ENCODE peak calls at places on chromosomes 12 and 14, in ten cellular contexts. J is left colon; V is uterus; R is glomerular endothelial cell; T is stimulated activated CD4-positive, alpha-beta T cell treated with anti-CD3 and anti-CD28 coated beads, Interleukin-4, amount 100 ng/mL, for 48 hours; N is NCI-H1092; S is SW480; H is T follicular helper cell; O is naive B cell; I is NCI-H2029 treated with DMSO at 0.1 percent for 48 hours. K is an unnamed sample.

GRCh38 chr12:130070017-130070653 is 92.1 kb upstream of the FZD10 start:
- DNase-seq in J (no peak), V (no peak), R (no peak), T (no peak), N (no peak), S (no peak), H (no peak), O (no peak), I (peak), K (no peak)

GRCh38 chr14:75198291-75198933 is 22.0 kb upstream of the TMED10 start:
- DNase-seq in J (peak), V (no peak), R (no peak), T (no peak), N (peak), S (no peak), H (no peak), O (no peak), I (no peak), K (no peak)

GRCh38 chr14:94945615-94946014 is 175.7 kb upstream of the GSC start:
- DNase-seq in J (no peak), V (no peak), R (no peak), T (no peak), N (no peak), S (no peak), H (no peak), O (no peak), I (no peak), K (no peak)

GRCh38 chr12:47813491-47814196 is 6.1 kb downstream of the HDAC7 start:
- DNase-seq in J (no peak), V (no peak), R (no peak), T (no peak), N (no peak), S (no peak), H (no peak), O (peak), I (no peak), K (peak)

GRCh38 chr12:9740109-9740750 is 7.3 kb upstream of the CLECL1 start:
- DNase-seq in J (no peak), V (no peak), R (no peak), T (no peak), N (no peak), S (no peak), H (no peak), O (peak), I (no peak), K (peak)

GRCh38 chr14:59359451-59360124 is 105.6 kb downstream of the GPR135 start:
- DNase-seq in J (no peak), V (no peak), R (no peak), T (no peak), N (no peak), S (no peak), H (no peak), O (no peak), I (peak), K (no peak)

GRCh38 chr12:91219511-91219910 is 36.9 kb upstream of the DCN start:
- DNase-seq in J (no peak), V (no peak), R (no peak), T (no peak), N (no peak), S (no peak), H (no peak), O (no peak), I (no peak), K (no peak)

GRCh38 chr12:100197486-100197885 is 3.1 kb upstream of the ACTR6 start:
- DNase-seq in J (no peak), V (no peak), R (no peak), T (no peak), N (no peak), S (no peak), H (no peak), O (no peak), I (no peak), K (no peak)

GRCh38 chr12:32365473-32366064 is 33.8 kb upstream of the FGD4 start:
- DNase-seq in J (peak), V (peak), R (peak), T (no peak), N (peak), S (peak), H (peak), O (peak), I (peak), K (peak)

GRCh38 chr12:92408072-92408900 is 262.6 kb upstream of the BTG1 start:
- DNase-seq in J (peak), V (no peak), R (no peak), T (no peak), N (peak), S (peak), H (no peak), O (peak), I (peak), K (no peak)

GRCh38 chr12:47652491-47653234 is 53.2 kb downstream of the RPAP3 start:
- DNase-seq in J (no peak), V (no peak), R (no peak), T (no peak), N (no peak), S (no peak), H (no peak), O (no peak), I (peak), K (no peak)

GRCh38 chr14:22472935-22473854 is 115.8 kb downstream of the DAD1 start:
- DNase-seq in J (peak), V (peak), R (no peak), T (no peak), N (peak), S (peak), H (no peak), O (peak), I (no peak), K (peak)

GRCh38 chr14:31084385-31084784 is 58.2 kb upstream of the STRN3 start:
- DNase-seq in J (no peak), V (no peak), R (no peak), T (no peak), N (no peak), S (no peak), H (no peak), O (peak), I (no peak), K (no peak)

GRCh38 chr12:121709478-121709890 is 3.1 kb upstream of the TMEM120B start:
- DNase-seq in J (no peak), V (no peak), R (no peak), T (no peak), N (no peak), S (peak), H (no peak), O (no peak), I (no peak), K (no peak)

GRCh38 chr12:118058881-118059644 is 1.9 kb downstream of the WSB2 start:
- DNase-seq in J (no peak), V (no peak), R (no peak), T (no peak), N (no peak), S (no peak), H (no peak), O (no peak), I (no peak), K (no peak)

GRCh38 chr12:4270670-4271432 is 2.7 kb upstream of the CCND2 start:
- DNase-seq in J (peak), V (peak), R (no peak), T (no peak), N (no peak), S (peak), H (no peak), O (peak), I (no peak), K (peak)

GRCh38 chr12:2605301-2605700 is 189.5 kb upstream of the FKBP4 start:
- DNase-seq in J (no peak), V (no peak), R (no peak), T (no peak), N (no peak), S (no peak), H (no peak), O (no peak), I (no peak), K (no peak)

GRCh38 chr12:132449565-132450390 is 40.2 kb upstream of the FBRSL1 start:
- DNase-seq in J (peak), V (no peak), R (no peak), T (no peak), N (no peak), S (no peak), H (no peak), O (peak), I (no peak), K (peak)

GRCh38 chr12:30997685-30998440 is 71.3 kb downstream of the TSPAN11 start:
- DNase-seq in J (no peak), V (no peak), R (no peak), T (no peak), N (no peak), S (no peak), H (no peak), O (no peak), I (no peak), K (no peak)

GRCh38 chr14:37114039-37114438 is 58.4 kb downstream of the SLC25A21 start:
- DNase-seq in J (no peak), V (no peak), R (no peak), T (no peak), N (no peak), S (no peak), H (no peak), O (no peak), I (no peak), K (no peak)

GRCh38 chr12:291153-291723 is 28.6 kb upstream of the SLC6A13 start:
- DNase-seq in J (no peak), V (no peak), R (no peak), T (no peak), N (no peak), S (peak), H (no peak), O (no peak), I (no peak), K (no peak)

GRCh38 chr12:57461326-57461903 is 1.8 kb downstream of the GLI1 start:
- DNase-seq in J (peak), V (peak), R (no peak), T (no peak), N (no peak), S (peak), H (no peak), O (peak), I (no peak), K (peak)